ENCODE peak calls at places on chromosomes 5 and 9, in four cellular contexts. W is upper lobe of right lung, E is osteoblast, B is breast epithelium. N is an unnamed sample.

GRCh38 chr5:103414598-103414997 is 148.0 kb downstream of the NUDT12 start:
- DNase-seq in B (peak; percentile 34), E (no peak), W (no peak), N (no peak)

GRCh38 chr5:60806591-60807243 is 37.4 kb downstream of the ELOVL7 start:
- DNase-seq in E (no peak), B (no peak), W (no peak), N (no peak)

GRCh38 chr5:170028124-170028523 is 47.8 kb upstream of the INSYN2B start:
- DNase-seq in E (no peak), B (no peak), W (no peak), N (no peak)

GRCh38 chr9:38421498-38422211 is 2.6 kb downstream of the IGFBPL1 start:
- DNase-seq in B (no peak), E (peak; percentile 97), W (no peak), N (peak; percentile 17)

GRCh38 chr5:88602584-88602983 is 280.4 kb downstream of the MEF2C start:
- DNase-seq in E (no peak), B (no peak), W (no peak), N (no peak)

GRCh38 chr9:120740135-120740534 is 25.9 kb upstream of the MEGF9 start:
- DNase-seq in W (no peak), B (no peak), E (peak; percentile 44), N (no peak)

GRCh38 chr5:148913985-148914421 is 87.6 kb downstream of the ADRB2 start:
- DNase-seq in W (no peak), B (no peak), E (peak; percentile 74), N (no peak)

GRCh38 chr5:146137967-146138403 is 32.6 kb upstream of the PLAC8L1 start:
- DNase-seq in W (peak; percentile 73), E (no peak), B (peak; percentile 29), N (no peak)

GRCh38 chr9:91611582-91611981 is 187.9 kb upstream of the NFIL3 start:
- DNase-seq in E (no peak), W (no peak), B (no peak), N (no peak)

GRCh38 chr9:112555844-112556482 is 69.3 kb downstream of the KIAA1958 start:
- DNase-seq in B (no peak), E (no peak), W (no peak), N (no peak)

GRCh38 chr5:62340392-62340791 is 34.4 kb downstream of the KIF2A start:
- DNase-seq in E (peak; percentile 65), W (no peak), B (no peak), N (no peak)

GRCh38 chr9:33446507-33447403 is 638 bp downstream of the AQP3 start:
- DNase-seq in B (no peak), W (peak; percentile 88), E (peak; percentile 98), N (no peak)

GRCh38 chr5:135660826-135661555 is 82.2 kb upstream of the CXCL14 start:
- DNase-seq in E (no peak), W (no peak), B (no peak), N (no peak)

GRCh38 chr5:78102498-78102897 is 192.0 kb downstream of the AP3B1 start:
- DNase-seq in W (no peak), E (no peak), B (no peak), N (no peak)

GRCh38 chr9:106104887-106105286 is 410.5 kb downstream of the TMEM38B start:
- DNase-seq in W (no peak), B (no peak), E (no peak), N (no peak)

GRCh38 chr5:34715711-34716110 is 59.6 kb downstream of the RAI14 start:
- DNase-seq in B (no peak), E (peak; percentile 30), W (no peak), N (no peak)

GRCh38 chr9:93261281-93261680 is 77.3 kb downstream of the WNK2 start:
- DNase-seq in W (peak; percentile 56), E (peak; percentile 85), B (peak; percentile 7), N (no peak)

GRCh38 chr9:12961276-12961809 is 186.5 kb downstream of the LURAP1L start:
- DNase-seq in W (no peak), B (no peak), E (no peak), N (no peak)

GRCh38 chr5:1203968-1204692 is 2.7 kb downstream of the SLC6A19 start:
- DNase-seq in B (no peak), W (no peak), E (no peak), N (no peak)

GRCh38 chr9:32672478-32672877 is 37.0 kb upstream of the TAF1L start:
- DNase-seq in B (no peak), W (no peak), E (peak; percentile 8), N (no peak)

GRCh38 chr9:86507119-86507731 is 153.0 kb upstream of the TUT7 start:
- DNase-seq in E (no peak), W (no peak), B (peak; percentile 20), N (no peak)

GRCh38 chr5:112174959-112175594 is 244.0 kb downstream of the EPB41L4A start:
- DNase-seq in B (no peak), E (peak; percentile 36), W (no peak), N (no peak)

GRCh38 chr9:36974731-36975130 is 59.3 kb downstream of the PAX5 start:
- DNase-seq in B (no peak), E (peak; percentile 43), W (peak; percentile 40), N (no peak)

GRCh38 chr9:113299800-113300292 is 3.3 kb downstream of the RNF183 start:
- DNase-seq in B (no peak), W (no peak), E (no peak), N (no peak)

GRCh38 chr5:92562065-92562464 is 1019.0 kb downstream of the NR2F1-AS1 start:
- DNase-seq in W (no peak), E (no peak), B (no peak), N (no peak)

GRCh38 chr5:94890907-94891306 is 272.4 kb downstream of the SLF1 start:
- DNase-seq in E (no peak), B (no peak), W (no peak), N (no peak)

GRCh38 chr9:95004452-95005275 is 278.2 kb downstream of the AOPEP start:
- DNase-seq in E (peak; percentile 91), B (no peak), W (peak; percentile 85), N (no peak)

GRCh38 chr5:9233712-9234111 is 312.2 kb downstream of the SEMA5A start:
- DNase-seq in E (no peak), W (no peak), B (no peak), N (no peak)

GRCh38 chr9:16445141-16445920 is 425.1 kb downstream of the BNC2 start:
- DNase-seq in W (no peak), E (no peak), B (no peak), N (no peak)

GRCh38 chr5:4563400-4563799 is 576.7 kb upstream of the ADAMTS16 start:
- DNase-seq in W (no peak), E (no peak), B (no peak), N (no peak)

GRCh38 chr5:176694631-176695030 is 47.3 kb downstream of the TSPAN17 start:
- DNase-seq in E (no peak), B (no peak), W (no peak), N (no peak)

GRCh38 chr5:14561741-14562140 is 19.9 kb upstream of the OTULINL start:
- DNase-seq in B (no peak), W (no peak), E (no peak), N (no peak)

GRCh38 chr9:130680836-130681768 is 12.5 kb upstream of the EXOSC2 start:
- DNase-seq in B (peak; percentile 50), W (peak; percentile 92), E (peak; percentile 100), N (peak; percentile 43)

GRCh38 chr9:130677252-130677651 is 12.9 kb downstream of the PRDM12 start:
- DNase-seq in B (no peak), W (no peak), E (no peak), N (no peak)

GRCh38 chr9:130685104-130685503 is 8.5 kb upstream of the EXOSC2 start:
- DNase-seq in W (no peak), B (no peak), E (no peak), N (no peak)

GRCh38 chr9:130682490-130683121 is 11.0 kb upstream of the EXOSC2 start:
- DNase-seq in B (peak; percentile 65), W (peak; percentile 90), E (peak; percentile 97), N (peak; percentile 48)

DNA sequence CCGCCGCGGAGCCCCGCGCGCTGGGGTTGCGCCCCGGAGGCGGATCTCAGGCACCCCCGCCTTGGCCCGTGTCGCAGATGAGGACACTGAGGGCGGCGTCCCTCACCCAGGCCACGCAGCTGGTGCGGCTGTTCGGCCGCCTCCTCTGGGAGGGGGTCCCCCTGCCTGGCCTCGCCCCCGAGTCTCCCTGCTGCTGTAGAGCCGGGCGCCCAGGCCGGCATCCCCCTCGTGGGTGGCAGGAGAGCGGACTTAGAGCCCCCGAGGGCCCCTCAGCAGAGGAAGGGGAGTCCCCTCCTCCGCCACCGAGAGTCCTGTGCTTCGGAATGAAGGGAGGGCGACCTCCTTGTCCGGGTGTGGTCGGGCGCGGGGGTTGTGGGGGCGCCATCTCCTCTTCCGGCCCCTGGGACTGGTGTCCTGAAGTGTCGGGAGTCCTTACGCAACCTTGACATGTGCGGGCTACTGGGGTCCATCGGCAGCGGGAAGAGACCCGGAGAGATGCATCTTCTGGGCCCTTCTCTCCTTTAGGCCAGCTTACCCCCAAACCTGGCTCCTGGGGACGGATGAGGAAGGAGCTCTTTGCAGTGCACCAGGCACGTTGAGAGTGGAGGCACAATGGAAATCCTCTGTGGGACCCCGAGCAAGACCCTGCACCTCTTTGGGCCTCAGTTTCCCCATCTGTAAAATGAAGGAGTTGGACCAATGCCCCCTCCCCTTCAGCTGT is 11.7 kb upstream of the EXOSC2 start:
- DNase-seq in E (no peak), B (no peak), W (no peak), N (peak; percentile 33)
- H3K27ac ChIP-seq in E (no peak overlapping the region), B (no peak overlapping the region), W (no peak overlapping the region), N (peak overlapping the region; percentile 62)

GRCh38 chr5:159059722-159060121 is 40.0 kb downstream of the EBF1 start:
- DNase-seq in E (no peak), W (no peak), B (no peak), N (no peak)

GRCh38 chr5:159057426-159057825 is 42.3 kb downstream of the EBF1 start:
- DNase-seq in W (no peak), E (no peak), B (no peak), N (no peak)

GRCh38 chr5:159058928-159059636 is 40.6 kb downstream of the EBF1 start:
- DNase-seq in E (no peak), B (no peak), W (no peak), N (no peak)

GRCh38 chr5:159061186-159061796 is 38.4 kb downstream of the EBF1 start:
- DNase-seq in E (peak; percentile 86), B (no peak), W (no peak), N (no peak)

DNA sequence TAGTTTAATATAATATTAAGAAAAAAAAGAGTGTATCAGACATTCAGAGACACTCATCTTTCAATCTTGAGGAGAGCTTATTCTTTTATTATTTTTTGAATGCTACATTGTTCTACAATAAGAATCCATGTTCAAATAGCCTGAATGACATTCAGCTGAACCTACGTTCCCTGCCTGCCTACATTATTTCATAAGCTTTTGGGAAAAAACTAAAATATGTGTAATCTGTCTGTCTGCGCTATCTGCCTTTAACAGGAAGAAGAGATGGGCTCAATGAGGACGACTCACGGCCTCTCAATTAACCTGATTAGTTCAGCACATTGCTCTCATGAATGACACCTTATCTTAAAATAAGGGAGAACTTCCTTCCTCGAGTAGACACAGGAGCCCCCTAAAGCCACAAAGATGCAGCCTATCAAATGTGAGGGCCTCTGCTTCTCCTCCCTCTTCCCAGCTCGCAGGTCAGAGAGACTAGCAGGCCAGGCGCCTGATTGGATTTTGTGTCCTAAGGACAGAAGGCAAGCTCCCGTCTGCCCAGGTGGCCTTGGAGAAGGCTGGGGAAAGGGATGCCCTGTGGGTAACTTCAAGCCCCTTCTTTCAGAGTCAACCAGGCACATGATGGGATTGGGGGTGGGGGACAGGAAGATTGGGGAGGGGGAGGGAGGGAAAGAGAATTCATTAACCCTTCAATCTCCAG is 37.7 kb downstream of the EBF1 start:
- DNase-seq in B (no peak), W (no peak), E (peak; percentile 60), N (no peak)
- H3K27ac ChIP-seq in B (peak overlapping the region; percentile 80), W (no peak overlapping the region), E (peak overlapping the region; percentile 95), N (no peak overlapping the region)

GRCh38 chr5:43140286-43140685 is 19.6 kb downstream of the ZNF131 start:
- DNase-seq in B (no peak), E (peak; percentile 53), W (no peak), N (no peak)
- H3K27ac ChIP-seq in B (no peak overlapping the region), E (no peak overlapping the region), W (no peak overlapping the region), N (no peak overlapping the region)

GRCh38 chr5:142316681-142317080 is 8.1 kb downstream of the SPRY4 start:
- DNase-seq in B (no peak), E (no peak), W (no peak), N (no peak)
- H3K27ac ChIP-seq in B (peak overlapping the region; percentile 25), E (peak overlapping the region; percentile 47), W (peak overlapping the region; percentile 42), N (no peak overlapping the region)